ENCODE peak calls at places on chromosomes 11 and 22, in eight cellular contexts. R is effector memory CD4-positive, alpha-beta T cell; O is fibroblast of the aortic adventitia; D is cardiac fibroblast; Q is left ventricle myocardium inferior; T is fibroblast of lung; G is tibial nerve; P is adipocyte. M is an unnamed sample.

GRCh38 chr22:29780781-29781676 is 13.9 kb downstream of the UQCR10 start:
- DNase-seq in R (no peak), O (peak), D (peak), Q (no peak), T (peak), G (no peak), P (peak), M (no peak)

GRCh38 chr11:15170170-15170569 is 55.4 kb downstream of the INSC start:
- DNase-seq in R (no peak), O (no peak), D (peak), Q (no peak), T (peak), G (no peak), P (peak), M (no peak)

GRCh38 chr11:59857444-59858434 is 8.5 kb downstream of the TCN1 start:
- DNase-seq in R (peak), O (no peak), D (peak), Q (no peak), T (peak), G (no peak), P (no peak), M (peak)

GRCh38 chr22:44154431-44154942 is 26.2 kb upstream of the PARVG start:
- DNase-seq in R (no peak), O (no peak), D (no peak), Q (no peak), T (peak), G (no peak), P (no peak), M (peak)

GRCh38 chr11:70734379-70734778 is 336.1 kb downstream of the CTTN start:
- DNase-seq in R (no peak), O (no peak), D (no peak), Q (no peak), T (no peak), G (no peak), P (no peak), M (no peak)

GRCh38 chr11:65852508-65853248 is 5.3 kb downstream of the CFL1 start:
- DNase-seq in R (no peak), O (no peak), D (no peak), Q (no peak), T (no peak), G (no peak), P (no peak), M (no peak)

GRCh38 chr11:6813651-6814050 is 14.2 kb upstream of the OR6A2 start:
- DNase-seq in R (no peak), O (no peak), D (no peak), Q (no peak), T (no peak), G (no peak), P (no peak), M (no peak)

GRCh38 chr11:26268980-26269660 is 62.8 kb upstream of the ANO3 start:
- DNase-seq in R (no peak), O (no peak), D (no peak), Q (no peak), T (no peak), G (no peak), P (no peak), M (no peak)

GRCh38 chr11:76609736-76610370 is 60.7 kb downstream of the LRRC32 start:
- DNase-seq in R (no peak), O (no peak), D (no peak), Q (no peak), T (peak), G (no peak), P (no peak), M (no peak)

GRCh38 chr11:134252539-134253188 is 488 bp downstream of the THYN1 start:
- DNase-seq in R (no peak), O (no peak), D (peak), Q (no peak), T (no peak), G (no peak), P (peak), M (no peak)

GRCh38 chr22:45341503-45341902 is 31.8 kb downstream of the FAM118A start:
- DNase-seq in R (no peak), O (no peak), D (no peak), Q (no peak), T (no peak), G (no peak), P (no peak), M (peak)

GRCh38 chr22:46775789-46776485 is 13.5 kb downstream of the TBC1D22A start:
- DNase-seq in R (no peak), O (no peak), D (no peak), Q (no peak), T (no peak), G (no peak), P (no peak), M (no peak)
- H3K4me3 ChIP-seq in R (no peak), O (no peak), D (no peak), Q (no peak), T (no peak), G (no peak), P (no peak), M (no peak)

GRCh38 chr11:46293066-46293465 is 15.6 kb downstream of the CREB3L1 start:
- DNase-seq in R (no peak), O (no peak), D (no peak), Q (no peak), T (no peak), G (no peak), P (no peak), M (no peak)

GRCh38 chr11:46295996-46296519 is 18.6 kb downstream of the CREB3L1 start:
- DNase-seq in R (no peak), O (no peak), D (no peak), Q (no peak), T (no peak), G (no peak), P (no peak), M (no peak)

GRCh38 chr11:46293616-46294015 is 16.2 kb downstream of the CREB3L1 start:
- DNase-seq in R (no peak), O (peak), D (peak), Q (no peak), T (peak), G (no peak), P (peak), M (no peak)

GRCh38 chr11:46295312-46295995 is 18.0 kb downstream of the CREB3L1 start:
- DNase-seq in R (peak), O (peak), D (peak), Q (peak), T (peak), G (peak), P (peak), M (peak)

DNA sequence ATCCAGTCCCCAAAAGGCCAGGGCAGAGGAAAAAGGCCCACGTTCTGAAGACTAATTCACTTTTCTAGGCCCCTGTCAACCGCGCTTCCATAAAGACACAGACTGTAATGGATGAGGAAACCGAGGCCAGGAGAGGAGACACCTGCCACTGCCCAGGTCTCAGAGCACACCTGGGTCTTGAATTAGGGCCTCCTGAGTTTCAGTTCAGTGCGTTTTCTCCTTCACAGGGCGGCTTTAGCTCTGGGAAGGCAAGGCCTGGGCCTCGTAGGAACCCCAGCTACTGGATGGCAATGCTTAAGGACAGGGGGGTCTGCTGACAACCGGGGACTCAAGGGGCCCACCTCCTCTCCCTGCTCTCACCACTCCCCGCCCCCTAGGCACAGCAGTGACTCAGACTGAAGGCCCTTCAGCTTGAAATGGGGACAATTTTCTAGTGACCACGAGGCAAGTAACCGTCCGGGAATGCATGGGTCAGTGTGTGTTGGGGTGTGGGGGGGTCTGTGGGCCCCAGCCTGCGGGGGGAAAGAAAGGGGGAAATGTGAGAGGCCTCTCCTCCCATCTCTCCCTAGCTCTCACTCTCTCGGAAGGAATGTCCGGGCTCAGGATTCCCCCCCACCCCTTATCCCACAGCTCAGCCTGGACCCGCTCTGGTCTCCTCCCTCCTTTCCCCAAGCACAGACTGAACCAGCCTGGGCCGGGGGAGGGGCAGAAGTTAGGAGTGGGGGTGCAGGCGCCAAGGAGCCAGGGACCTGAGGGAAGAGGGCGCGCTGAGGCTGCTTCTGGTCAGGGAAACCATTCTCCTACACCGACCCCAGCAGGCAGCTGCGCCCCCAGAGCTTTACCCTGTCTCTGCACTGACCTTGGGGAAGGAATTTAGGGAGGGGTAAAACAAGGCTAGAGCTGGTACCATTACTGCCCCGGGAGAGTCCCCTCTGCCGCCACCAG is 17.2 kb downstream of the CREB3L1 start:
- DNase-seq in R (no peak), O (peak), D (peak), Q (no peak), T (peak), G (no peak), P (peak), M (no peak)
- H3K4me3 ChIP-seq in R (peak), O (peak), D (peak), Q (peak), T (peak), G (peak), P (peak), M (peak)

GRCh38 chr22:25878933-25879332 is 136.9 kb downstream of the MYO18B start:
- DNase-seq in R (no peak), O (no peak), D (no peak), Q (no peak), T (no peak), G (no peak), P (no peak), M (no peak)
- H3K4me3 ChIP-seq in R (no peak), O (no peak), D (no peak), Q (no peak), T (no peak), G (no peak), P (no peak), M (no peak)

GRCh38 chr11:94326947-94327346 is 22.6 kb downstream of the IZUMO1R start:
- DNase-seq in R (no peak), O (no peak), D (no peak), Q (no peak), T (no peak), G (no peak), P (no peak), M (no peak)

GRCh38 chr11:94330789-94331188 is 26.4 kb downstream of the IZUMO1R start:
- DNase-seq in R (no peak), O (peak), D (no peak), Q (no peak), T (peak), G (no peak), P (peak), M (no peak)

GRCh38 chr11:94328587-94329080 is 24.3 kb downstream of the IZUMO1R start:
- DNase-seq in R (no peak), O (no peak), D (no peak), Q (no peak), T (no peak), G (no peak), P (no peak), M (no peak)

GRCh38 chr11:94332814-94333213 is 28.4 kb downstream of the IZUMO1R start:
- DNase-seq in R (no peak), O (no peak), D (no peak), Q (no peak), T (no peak), G (no peak), P (no peak), M (no peak)

GRCh38 chr11:94329501-94329900 is 25.1 kb downstream of the IZUMO1R start:
- DNase-seq in R (no peak), O (no peak), D (no peak), Q (no peak), T (no peak), G (no peak), P (no peak), M (no peak)
- H3K4me3 ChIP-seq in R (no peak), O (no peak), D (no peak), Q (no peak), T (no peak), G (no peak), P (no peak), M (no peak)

DNA sequence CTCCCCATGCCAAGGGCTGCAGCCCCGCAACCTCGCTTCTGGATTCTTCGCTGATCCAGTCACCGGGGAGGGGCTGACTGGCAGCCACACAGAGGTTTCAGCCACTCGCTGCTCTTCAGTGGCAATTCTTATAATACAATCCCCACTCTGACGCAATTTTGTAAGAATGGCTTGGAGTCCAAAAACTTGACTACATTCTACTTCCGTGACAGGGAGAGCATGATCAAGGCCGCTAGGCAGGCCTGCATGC is 14.9 kb downstream of the PPM1F start:
- DNase-seq in R (no peak), O (peak), D (no peak), Q (peak), T (peak), G (no peak), P (peak), M (no peak)
- H3K4me3 ChIP-seq in R (no peak), O (peak), D (peak), Q (peak), T (no peak), G (peak), P (peak), M (no peak)

DNA sequence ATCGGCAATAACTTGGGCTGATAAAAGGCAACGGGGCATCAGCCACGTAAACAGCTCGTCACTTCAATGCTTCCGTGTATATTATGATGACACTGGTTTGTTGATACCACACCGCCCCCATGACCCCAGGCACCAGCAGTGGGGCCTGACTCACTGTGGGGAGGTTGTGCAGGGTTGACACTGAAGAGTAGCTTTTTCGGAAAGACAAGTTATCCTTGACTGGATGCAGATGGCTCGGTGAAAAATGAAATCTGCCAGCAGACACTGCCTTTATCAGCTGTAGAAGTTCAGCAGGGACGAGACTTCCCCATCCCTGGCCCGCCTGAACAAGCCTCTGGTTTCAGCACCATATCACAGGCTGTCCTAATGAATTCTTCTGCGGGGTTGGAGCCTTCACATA is 55.6 kb downstream of the WT1 start:
- DNase-seq in R (no peak), O (no peak), D (no peak), Q (no peak), T (no peak), G (no peak), P (no peak), M (no peak)
- H3K4me3 ChIP-seq in R (no peak), O (no peak), D (no peak), Q (no peak), T (no peak), G (no peak), P (no peak), M (no peak)